ENCODE peak calls at places on chromosomes 11 and 22, in ten cellular contexts. One of them, this sample, is unnamed.
A peak's percentile ranks its signal among the peaks of the same experiment; 100 is the strongest.

GRCh38 chr22:40345271-40345670 is 1.0 kb upstream of the ADSL start:
- DNase-seq in left ventricle myocardium inferior: no peak
- DNase-seq in globus pallidus: no peak
- DNase-seq in Caki2: peak; percentile 44
- DNase-seq in activated T-cell treated with anti-CD3 and anti-CD28 coated beads for 48 hours: no peak
- DNase-seq in fibroblast of pulmonary artery: peak; percentile 14
- DNase-seq in tibial artery: no peak
- DNase-seq in ACHN: peak; percentile 52
- DNase-seq in CD4-positive, alpha-beta memory T cell: no peak
- DNase-seq in AG09309: no peak
- DNase-seq in this sample: no peak

GRCh38 chr11:71998649-71999310 is at the start of gene IL18BP:
- DNase-seq in Caki2: no peak
- DNase-seq in tibial artery: no peak
- DNase-seq in CD4-positive, alpha-beta memory T cell: peak; percentile 39
- DNase-seq in activated T-cell treated with anti-CD3 and anti-CD28 coated beads for 48 hours: no peak
- DNase-seq in globus pallidus: peak; percentile 45
- DNase-seq in fibroblast of pulmonary artery: no peak
- DNase-seq in ACHN: no peak
- DNase-seq in AG09309: no peak
- DNase-seq in left ventricle myocardium inferior: no peak
- DNase-seq in this sample: no peak

GRCh38 chr11:32838505-32839274 is 9.0 kb downstream of the PRRG4 start:
- DNase-seq in tibial artery: no peak
- DNase-seq in Caki2: no peak
- DNase-seq in activated T-cell treated with anti-CD3 and anti-CD28 coated beads for 48 hours: no peak
- DNase-seq in CD4-positive, alpha-beta memory T cell: no peak
- DNase-seq in fibroblast of pulmonary artery: peak; percentile 33
- DNase-seq in left ventricle myocardium inferior: no peak
- DNase-seq in AG09309: no peak
- DNase-seq in ACHN: no peak
- DNase-seq in globus pallidus: no peak
- DNase-seq in this sample: no peak

GRCh38 chr11:30488304-30488998 is 97.7 kb downstream of the MPPED2 start:
- DNase-seq in CD4-positive, alpha-beta memory T cell: no peak
- DNase-seq in left ventricle myocardium inferior: no peak
- DNase-seq in globus pallidus: no peak
- DNase-seq in ACHN: no peak
- DNase-seq in Caki2: no peak
- DNase-seq in AG09309: no peak
- DNase-seq in fibroblast of pulmonary artery: peak; percentile 37
- DNase-seq in tibial artery: no peak
- DNase-seq in activated T-cell treated with anti-CD3 and anti-CD28 coated beads for 48 hours: no peak
- DNase-seq in this sample: no peak

GRCh38 chr11:110479070-110479444 is 49.3 kb downstream of the FDX1 start:
- DNase-seq in tibial artery: no peak
- DNase-seq in left ventricle myocardium inferior: no peak
- DNase-seq in CD4-positive, alpha-beta memory T cell: no peak
- DNase-seq in globus pallidus: peak; percentile 71
- DNase-seq in ACHN: no peak
- DNase-seq in activated T-cell treated with anti-CD3 and anti-CD28 coated beads for 48 hours: no peak
- DNase-seq in Caki2: no peak
- DNase-seq in AG09309: no peak
- DNase-seq in fibroblast of pulmonary artery: no peak
- DNase-seq in this sample: no peak

GRCh38 chr11:3888876-3889275 is 33.4 kb downstream of the STIM1 start:
- DNase-seq in activated T-cell treated with anti-CD3 and anti-CD28 coated beads for 48 hours: no peak
- DNase-seq in CD4-positive, alpha-beta memory T cell: no peak
- DNase-seq in left ventricle myocardium inferior: no peak
- DNase-seq in fibroblast of pulmonary artery: no peak
- DNase-seq in globus pallidus: no peak
- DNase-seq in AG09309: no peak
- DNase-seq in ACHN: no peak
- DNase-seq in tibial artery: no peak
- DNase-seq in Caki2: no peak
- DNase-seq in this sample: no peak

GRCh38 chr11:64284962-64285884 is at the start of gene GPR137:
- DNase-seq in tibial artery: peak; percentile 86
- DNase-seq in AG09309: no peak
- DNase-seq in left ventricle myocardium inferior: peak; percentile 88
- DNase-seq in Caki2: peak; percentile 75
- DNase-seq in CD4-positive, alpha-beta memory T cell: peak; percentile 96
- DNase-seq in ACHN: peak; percentile 74
- DNase-seq in globus pallidus: peak; percentile 87
- DNase-seq in fibroblast of pulmonary artery: peak; percentile 64
- DNase-seq in activated T-cell treated with anti-CD3 and anti-CD28 coated beads for 48 hours: peak; percentile 92
- DNase-seq in this sample: peak; percentile 90

GRCh38 chr22:18971321-18971751 is 35.2 kb upstream of the PRODH start:
- DNase-seq in ACHN: no peak
- DNase-seq in AG09309: no peak
- DNase-seq in globus pallidus: no peak
- DNase-seq in CD4-positive, alpha-beta memory T cell: no peak
- DNase-seq in Caki2: no peak
- DNase-seq in tibial artery: no peak
- DNase-seq in fibroblast of pulmonary artery: no peak
- DNase-seq in activated T-cell treated with anti-CD3 and anti-CD28 coated beads for 48 hours: no peak
- DNase-seq in left ventricle myocardium inferior: no peak
- DNase-seq in this sample: no peak

GRCh38 chr22:22519591-22519990 is 479 bp downstream of the ZNF280A start:
- DNase-seq in ACHN: no peak
- DNase-seq in left ventricle myocardium inferior: no peak
- DNase-seq in activated T-cell treated with anti-CD3 and anti-CD28 coated beads for 48 hours: no peak
- DNase-seq in AG09309: no peak
- DNase-seq in CD4-positive, alpha-beta memory T cell: no peak
- DNase-seq in tibial artery: no peak
- DNase-seq in Caki2: no peak
- DNase-seq in fibroblast of pulmonary artery: no peak
- DNase-seq in globus pallidus: no peak
- DNase-seq in this sample: no peak

GRCh38 chr11:130604606-130605005 is 156.2 kb downstream of the ADAMTS15 start:
- DNase-seq in Caki2: no peak
- DNase-seq in tibial artery: no peak
- DNase-seq in fibroblast of pulmonary artery: no peak
- DNase-seq in ACHN: no peak
- DNase-seq in left ventricle myocardium inferior: no peak
- DNase-seq in globus pallidus: no peak
- DNase-seq in CD4-positive, alpha-beta memory T cell: no peak
- DNase-seq in activated T-cell treated with anti-CD3 and anti-CD28 coated beads for 48 hours: no peak
- DNase-seq in AG09309: no peak
- DNase-seq in this sample: no peak

GRCh38 chr11:1881442-1882264 is 10.0 kb downstream of the PRR33 start:
- DNase-seq in globus pallidus: no peak
- DNase-seq in CD4-positive, alpha-beta memory T cell: no peak
- DNase-seq in activated T-cell treated with anti-CD3 and anti-CD28 coated beads for 48 hours: no peak
- DNase-seq in tibial artery: no peak
- DNase-seq in Caki2: no peak
- DNase-seq in ACHN: no peak
- DNase-seq in fibroblast of pulmonary artery: no peak
- DNase-seq in left ventricle myocardium inferior: peak; percentile 79
- DNase-seq in AG09309: no peak
- DNase-seq in this sample: no peak

GRCh38 chr22:42192547-42192946 is 61.9 kb upstream of the CYP2D6 start:
- DNase-seq in left ventricle myocardium inferior: no peak
- DNase-seq in activated T-cell treated with anti-CD3 and anti-CD28 coated beads for 48 hours: no peak
- DNase-seq in Caki2: no peak
- DNase-seq in ACHN: no peak
- DNase-seq in CD4-positive, alpha-beta memory T cell: no peak
- DNase-seq in globus pallidus: no peak
- DNase-seq in fibroblast of pulmonary artery: no peak
- DNase-seq in tibial artery: no peak
- DNase-seq in AG09309: no peak
- DNase-seq in this sample: no peak

GRCh38 chr11:112366777-112367176 is 106.1 kb upstream of the PLET1 start:
- DNase-seq in ACHN: no peak
- DNase-seq in left ventricle myocardium inferior: no peak
- DNase-seq in CD4-positive, alpha-beta memory T cell: no peak
- DNase-seq in tibial artery: no peak
- DNase-seq in activated T-cell treated with anti-CD3 and anti-CD28 coated beads for 48 hours: no peak
- DNase-seq in fibroblast of pulmonary artery: no peak
- DNase-seq in AG09309: no peak
- DNase-seq in Caki2: no peak
- DNase-seq in globus pallidus: no peak
- DNase-seq in this sample: no peak

GRCh38 chr11:104148074-104148473 is 15.9 kb downstream of the PDGFD start:
- DNase-seq in Caki2: no peak
- DNase-seq in AG09309: peak; percentile 42
- DNase-seq in fibroblast of pulmonary artery: peak; percentile 68
- DNase-seq in ACHN: no peak
- DNase-seq in globus pallidus: no peak
- DNase-seq in CD4-positive, alpha-beta memory T cell: no peak
- DNase-seq in left ventricle myocardium inferior: no peak
- DNase-seq in tibial artery: no peak
- DNase-seq in activated T-cell treated with anti-CD3 and anti-CD28 coated beads for 48 hours: no peak
- DNase-seq in this sample: no peak

GRCh38 chr11:104534268-104534667 is 364.0 kb downstream of the CASP12 start:
- DNase-seq in AG09309: no peak
- DNase-seq in CD4-positive, alpha-beta memory T cell: no peak
- DNase-seq in globus pallidus: no peak
- DNase-seq in ACHN: no peak
- DNase-seq in left ventricle myocardium inferior: no peak
- DNase-seq in activated T-cell treated with anti-CD3 and anti-CD28 coated beads for 48 hours: no peak
- DNase-seq in Caki2: peak; percentile 27
- DNase-seq in fibroblast of pulmonary artery: peak; percentile 79
- DNase-seq in tibial artery: no peak
- DNase-seq in this sample: no peak

GRCh38 chr22:37401401-37401859 is 25.8 kb downstream of the ELFN2 start:
- DNase-seq in CD4-positive, alpha-beta memory T cell: no peak
- DNase-seq in ACHN: no peak
- DNase-seq in tibial artery: no peak
- DNase-seq in AG09309: no peak
- DNase-seq in fibroblast of pulmonary artery: peak; percentile 26
- DNase-seq in left ventricle myocardium inferior: peak; percentile 61
- DNase-seq in Caki2: no peak
- DNase-seq in globus pallidus: no peak
- DNase-seq in activated T-cell treated with anti-CD3 and anti-CD28 coated beads for 48 hours: no peak
- DNase-seq in this sample: no peak

GRCh38 chr11:130181295-130182272 is 22.0 kb downstream of the ST14 start:
- DNase-seq in Caki2: peak; percentile 73
- DNase-seq in ACHN: peak; percentile 50
- DNase-seq in CD4-positive, alpha-beta memory T cell: no peak
- DNase-seq in AG09309: peak; percentile 59
- DNase-seq in globus pallidus: no peak
- DNase-seq in tibial artery: no peak
- DNase-seq in left ventricle myocardium inferior: no peak
- DNase-seq in activated T-cell treated with anti-CD3 and anti-CD28 coated beads for 48 hours: no peak
- DNase-seq in fibroblast of pulmonary artery: peak; percentile 71
- DNase-seq in this sample: no peak